ENCODE peak calls at places on chromosomes 2 and 18, in ten cellular contexts. D is glutamatergic neuron; J is uterus; X is HL-60; A is bronchial epithelial cell; Q is foreskin fibroblast; Z is CD8-positive, alpha-beta T cell; L is fibroblast of villous mesenchyme; W is neural crest cell; G is A549. R is an unnamed sample.

GRCh38 chr2:209463226-209463625 is 39.4 kb downstream of the MAP2 start:
- DNase-seq in J (no peak), L (no peak), W (no peak), Q (no peak), A (no peak), X (no peak), G (no peak), D (no peak), Z (no peak), R (no peak)

GRCh38 chr2:163191372-163191771 is 352.8 kb upstream of the KCNH7 start:
- DNase-seq in D (peak; percentile 15), X (peak; percentile 18), Q (peak; percentile 61), Z (no peak), G (peak; percentile 69), A (peak; percentile 55), J (no peak), W (peak; percentile 18), L (peak; percentile 61), R (peak; percentile 27)

GRCh38 chr2:118988706-118989105 is 46.7 kb downstream of the MARCO start:
- DNase-seq in W (no peak), D (no peak), A (no peak), Z (no peak), X (no peak), L (no peak), J (no peak), G (no peak), Q (no peak), R (no peak)

GRCh38 chr2:239321596-239322413 is 79.0 kb downstream of the HDAC4 start:
- DNase-seq in L (no peak), Q (no peak), W (no peak), A (no peak), J (no peak), D (no peak), X (no peak), G (no peak), Z (no peak), R (no peak)

GRCh38 chr18:62942578-62942977 is 227.2 kb downstream of the PHLPP1 start:
- DNase-seq in Q (no peak), J (no peak), Z (no peak), G (no peak), X (no peak), L (no peak), A (peak; percentile 93), D (no peak), W (no peak), R (no peak)

GRCh38 chr18:39487932-39488331 is 1922.3 kb upstream of the CELF4 start:
- DNase-seq in Z (no peak), L (no peak), D (no peak), G (no peak), W (no peak), A (no peak), J (no peak), Q (no peak), X (no peak), R (no peak)

GRCh38 chr2:68279691-68280090 is 27.4 kb upstream of the PPP3R1 start:
- DNase-seq in Q (no peak), A (no peak), W (no peak), G (no peak), Z (no peak), X (no peak), D (no peak), L (no peak), J (no peak), R (no peak)

GRCh38 chr2:14363976-14364375 is 268.5 kb upstream of the LRATD1 start:
- DNase-seq in G (no peak), D (no peak), J (no peak), X (no peak), Q (no peak), L (no peak), W (no peak), A (peak; percentile 8), Z (no peak), R (no peak)

GRCh38 chr2:209577376-209578357 is 153.8 kb downstream of the MAP2 start:
- DNase-seq in Z (no peak), L (peak; percentile 20), A (peak; percentile 4), D (no peak), G (peak; percentile 12), W (no peak), J (no peak), Q (peak; percentile 40), X (no peak), R (peak; percentile 13)

GRCh38 chr2:85250045-85250444 is 77.7 kb downstream of the TGOLN2 start:
- DNase-seq in D (no peak), G (no peak), Z (no peak), Q (no peak), L (no peak), J (no peak), A (no peak), W (no peak), X (no peak), R (no peak)

GRCh38 chr2:105936954-105937353 is 192.2 kb downstream of the NCK2 start:
- DNase-seq in L (no peak), W (no peak), J (no peak), Z (no peak), X (no peak), G (no peak), Q (no peak), D (no peak), A (peak; percentile 12), R (no peak)

GRCh38 chr2:53559302-53559967 is 208.2 kb upstream of the CHAC2 start:
- DNase-seq in Z (no peak), G (peak; percentile 62), D (no peak), L (no peak), W (no peak), J (no peak), A (peak; percentile 91), X (no peak), Q (no peak), R (no peak)

GRCh38 chr2:52456759-52457377 is 1310.7 kb upstream of the CHAC2 start:
- DNase-seq in D (no peak), Q (no peak), X (no peak), L (no peak), J (no peak), A (no peak), Z (no peak), W (no peak), G (no peak), R (no peak)

GRCh38 chr18:5309888-5310470 is 14.5 kb upstream of the ZBTB14 start:
- DNase-seq in D (no peak), L (no peak), Q (no peak), G (no peak), A (no peak), J (no peak), X (peak; percentile 73), Z (no peak), W (no peak), R (no peak)

GRCh38 chr2:97774425-97774824 is 61.0 kb downstream of the ZAP70 start:
- DNase-seq in J (no peak), Q (peak; percentile 43), L (no peak), G (no peak), A (no peak), W (no peak), D (no peak), Z (no peak), X (no peak), R (no peak)

DNA sequence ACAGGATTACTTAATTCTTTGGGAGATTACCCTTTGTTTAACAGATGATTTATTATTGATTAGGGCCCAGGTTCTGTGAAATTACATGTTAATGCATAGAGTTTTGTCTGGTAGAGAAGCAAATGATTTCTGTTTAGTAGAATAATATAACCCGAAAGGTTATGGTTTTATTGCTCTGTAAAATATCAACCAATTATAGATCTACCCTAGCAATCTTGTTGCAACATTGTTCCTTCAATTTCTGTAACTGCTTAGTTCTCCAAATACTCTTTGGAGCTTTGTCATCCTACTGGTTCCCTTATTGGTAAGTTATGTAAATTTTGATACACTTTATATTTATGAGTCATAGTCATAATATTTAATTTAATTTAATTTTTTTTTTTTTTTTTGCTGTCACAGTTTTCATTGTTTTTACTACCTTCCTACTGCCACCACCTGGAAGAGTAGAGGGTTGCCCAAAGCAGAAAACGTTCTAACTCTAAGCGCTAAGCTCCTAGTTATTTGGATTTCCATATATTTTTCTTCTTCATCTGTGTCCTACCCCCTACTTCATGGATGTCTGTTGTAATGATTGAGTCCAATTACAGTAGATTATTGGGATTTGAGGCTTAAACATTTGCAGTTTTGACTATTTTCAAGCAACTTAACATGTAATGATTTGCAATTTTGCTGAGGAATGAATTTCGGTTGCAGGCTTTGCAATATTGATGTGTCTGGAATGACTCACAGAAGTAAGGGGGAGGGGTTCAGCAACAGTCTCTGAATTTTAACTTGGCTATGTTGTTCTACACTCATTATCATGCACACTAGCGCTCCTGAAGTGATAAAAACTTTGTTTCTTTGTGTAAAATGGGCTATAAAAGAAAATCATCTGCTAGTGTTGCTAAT is 51.0 kb downstream of the NABP1 start:
- DNase-seq in X (no peak), Q (peak; percentile 72), L (no peak), D (no peak), Z (no peak), G (peak; percentile 5), A (peak; percentile 27), J (no peak), W (no peak), R (no peak)
- TF ChIP-seq CTCF in X (no peak), Q (no peak), L (no peak), D (no peak), Z (no peak), G (no peak), A (no peak), J (no peak), W (no peak), R (peak; percentile 37)

GRCh38 chr2:45840481-45840880 is 189.0 kb downstream of the PRKCE start:
- DNase-seq in J (no peak), Z (no peak), W (no peak), L (no peak), Q (no peak), X (no peak), D (no peak), A (no peak), G (no peak), R (no peak)
- TF ChIP-seq CTCF in J (no peak), Z (no peak), W (no peak), L (no peak), Q (no peak), X (no peak), D (no peak), A (no peak), G (no peak), R (no peak)

GRCh38 chr2:174048238-174048637 is 83.1 kb upstream of the SP3 start:
- DNase-seq in G (no peak), D (no peak), J (no peak), A (no peak), Q (no peak), L (no peak), X (no peak), W (no peak), Z (no peak), R (no peak)
- TF ChIP-seq CTCF in G (no peak), D (no peak), J (no peak), A (no peak), Q (no peak), L (no peak), X (no peak), W (no peak), Z (no peak), R (no peak)

DNA sequence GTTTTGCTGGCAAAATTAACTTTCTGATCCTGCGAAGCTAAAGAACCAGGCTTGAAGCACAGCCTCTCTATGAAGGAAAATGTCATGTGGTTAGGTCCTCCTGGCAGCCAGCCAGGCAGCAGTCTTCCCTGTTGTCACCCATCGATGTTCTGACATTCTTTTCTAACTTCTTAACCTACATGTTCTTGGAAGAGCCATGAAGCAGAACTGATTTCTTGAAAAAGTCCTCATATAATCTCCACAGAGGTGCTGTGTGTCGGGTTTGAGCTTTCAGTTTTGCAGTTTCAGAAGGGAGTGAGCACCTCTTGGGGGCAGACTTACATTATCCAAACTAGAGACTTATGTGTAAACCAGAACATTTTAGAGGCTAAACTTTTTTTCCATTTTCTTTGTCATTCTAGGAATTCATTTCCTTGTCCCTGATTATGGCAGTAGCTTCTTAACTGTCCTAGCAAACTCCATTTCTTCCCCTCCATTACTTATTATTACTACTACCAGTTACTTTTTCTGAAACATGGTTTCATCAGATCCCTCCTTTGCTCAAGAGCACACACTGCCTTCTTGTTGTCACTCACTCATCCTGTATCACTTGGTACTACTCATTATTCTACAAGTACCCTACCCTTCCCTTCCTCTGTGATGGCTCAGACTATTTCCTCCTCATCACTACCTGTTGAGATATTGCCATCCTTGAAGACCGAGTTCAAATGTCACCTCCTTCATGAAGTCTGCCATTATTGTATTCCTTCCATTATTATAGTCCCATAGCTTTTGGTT is 31.1 kb downstream of the DOK1 start:
- DNase-seq in L (no peak), Q (no peak), Z (no peak), J (no peak), X (peak; percentile 39), G (no peak), W (no peak), D (no peak), A (no peak), R (no peak)
- TF ChIP-seq CTCF in L (no peak), Q (no peak), Z (no peak), J (no peak), X (no peak), G (no peak), W (no peak), D (no peak), A (no peak), R (no peak)

R was measured in HFFc6.